ENCODE peak calls at places on chromosomes 5 and 9, in six cellular contexts. One of them, this sample, is unnamed.

GRCh38 chr5:57316798-57317327 is 143.0 kb downstream of the GPBP1 start:
- DNase-seq in choroid plexus epithelial cell: peak
- DNase-seq in heart left ventricle: no peak
- DNase-seq in tibial artery: no peak
- DNase-seq in heart right ventricle: no peak
- DNase-seq in left ventricle myocardium inferior: no peak
- DNase-seq in this sample: no peak

GRCh38 chr5:127595484-127596368 is 53.2 kb upstream of the CTXN3 start:
- DNase-seq in heart right ventricle: no peak
- DNase-seq in choroid plexus epithelial cell: no peak
- DNase-seq in heart left ventricle: no peak
- DNase-seq in tibial artery: no peak
- DNase-seq in left ventricle myocardium inferior: no peak
- DNase-seq in this sample: no peak

GRCh38 chr5:38535281-38535750 is 21.1 kb downstream of the LIFR start:
- DNase-seq in tibial artery: no peak
- DNase-seq in heart left ventricle: no peak
- DNase-seq in heart right ventricle: no peak
- DNase-seq in left ventricle myocardium inferior: no peak
- DNase-seq in choroid plexus epithelial cell: peak
- DNase-seq in this sample: no peak

GRCh38 chr9:82167296-82167695 is 178.7 kb downstream of the SPATA31D1 start:
- DNase-seq in left ventricle myocardium inferior: no peak
- DNase-seq in choroid plexus epithelial cell: no peak
- DNase-seq in tibial artery: no peak
- DNase-seq in heart left ventricle: no peak
- DNase-seq in heart right ventricle: no peak
- DNase-seq in this sample: no peak

GRCh38 chr9:16236326-16236725 is 634.1 kb downstream of the BNC2 start:
- DNase-seq in heart left ventricle: no peak
- DNase-seq in left ventricle myocardium inferior: no peak
- DNase-seq in choroid plexus epithelial cell: peak
- DNase-seq in heart right ventricle: no peak
- DNase-seq in tibial artery: peak
- DNase-seq in this sample: no peak

GRCh38 chr5:172664018-172664417 is 23.0 kb downstream of the NEURL1B start:
- DNase-seq in choroid plexus epithelial cell: no peak
- DNase-seq in heart right ventricle: no peak
- DNase-seq in heart left ventricle: no peak
- DNase-seq in left ventricle myocardium inferior: no peak
- DNase-seq in tibial artery: no peak
- DNase-seq in this sample: no peak

GRCh38 chr9:78295731-78296130 is 1.2 kb upstream of the PSAT1 start:
- DNase-seq in heart left ventricle: no peak
- DNase-seq in tibial artery: no peak
- DNase-seq in heart right ventricle: no peak
- DNase-seq in choroid plexus epithelial cell: no peak
- DNase-seq in left ventricle myocardium inferior: no peak
- DNase-seq in this sample: no peak

GRCh38 chr5:28807230-28807629 is 1768.8 kb upstream of the CDH9 start:
- DNase-seq in heart left ventricle: no peak
- DNase-seq in heart right ventricle: no peak
- DNase-seq in choroid plexus epithelial cell: peak
- DNase-seq in tibial artery: no peak
- DNase-seq in left ventricle myocardium inferior: no peak
- DNase-seq in this sample: no peak

DNA sequence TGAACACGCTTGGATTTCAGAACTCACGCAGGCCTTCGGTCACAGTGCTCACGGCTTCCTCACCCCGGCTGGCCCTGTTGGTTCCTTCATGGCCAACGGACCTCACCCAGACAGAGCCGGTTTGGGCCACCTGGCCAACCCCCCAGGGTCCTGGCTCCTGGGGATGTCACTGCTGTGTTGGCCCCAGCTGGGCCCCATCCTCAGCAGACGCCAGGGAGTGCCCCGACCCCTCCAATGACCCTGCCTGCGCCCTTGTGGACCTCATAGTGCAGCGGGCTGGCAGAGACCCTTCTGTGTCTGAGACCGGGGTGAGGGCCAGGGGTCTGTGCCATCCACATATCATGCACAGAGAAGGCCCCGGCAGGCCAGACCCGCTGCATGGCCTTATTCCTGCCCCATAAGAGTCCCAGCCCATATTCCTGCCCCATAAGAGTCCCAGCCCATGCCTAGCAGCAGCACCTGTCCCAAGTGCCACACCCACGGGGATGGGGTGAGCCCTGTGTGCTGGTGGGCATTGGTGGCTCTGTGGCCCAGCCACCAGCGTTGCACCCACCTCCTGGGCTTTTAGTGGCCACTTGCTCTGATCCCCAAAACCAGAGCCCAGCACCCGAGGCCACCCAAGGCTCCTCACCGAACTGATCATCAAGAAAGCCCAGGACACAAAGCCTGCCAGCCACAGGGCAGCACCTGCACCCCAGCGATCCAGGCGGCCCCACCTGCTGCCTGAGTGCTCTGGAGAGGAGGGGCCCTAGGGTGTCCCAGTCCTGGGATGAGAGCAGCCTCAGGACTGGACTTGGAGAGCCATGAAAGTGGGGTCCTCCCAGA is 1.3 kb upstream of the LPCAT1 start:
- DNase-seq in heart left ventricle: peak
- DNase-seq in heart right ventricle: no peak
- DNase-seq in tibial artery: peak
- DNase-seq in choroid plexus epithelial cell: no peak
- DNase-seq in left ventricle myocardium inferior: no peak
- DNase-seq in this sample: peak
- H3K4me3 ChIP-seq in heart left ventricle: peak
- H3K4me3 ChIP-seq in heart right ventricle: no peak
- H3K4me3 ChIP-seq in tibial artery: no peak
- H3K4me3 ChIP-seq in choroid plexus epithelial cell: no peak
- H3K4me3 ChIP-seq in left ventricle myocardium inferior: peak
- H3K4me3 ChIP-seq in this sample: no peak

DNA sequence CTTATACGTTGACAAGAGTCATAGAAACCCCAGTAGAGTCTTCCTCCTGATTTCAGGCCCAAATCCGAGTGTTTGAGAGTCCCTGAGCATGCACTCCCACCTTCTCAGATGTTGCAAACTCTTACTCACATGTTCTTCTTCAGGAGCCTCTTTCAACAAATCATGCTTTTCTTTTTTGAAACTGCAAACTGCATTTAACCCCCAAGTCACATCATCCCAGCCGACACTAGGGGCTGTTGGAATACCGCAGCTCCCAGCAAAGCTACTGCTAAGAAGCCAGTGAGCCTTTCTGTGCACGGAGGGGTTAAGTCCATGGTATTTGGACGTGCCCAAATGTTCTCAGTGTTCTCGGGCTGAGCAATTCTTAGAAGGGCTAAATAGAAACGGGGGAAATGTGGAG is 282.9 kb downstream of the NFIB start:
- DNase-seq in choroid plexus epithelial cell: peak
- DNase-seq in tibial artery: peak
- DNase-seq in left ventricle myocardium inferior: peak
- DNase-seq in heart right ventricle: peak
- DNase-seq in heart left ventricle: no peak
- DNase-seq in this sample: no peak
- H3K4me3 ChIP-seq in choroid plexus epithelial cell: peak
- H3K4me3 ChIP-seq in tibial artery: peak
- H3K4me3 ChIP-seq in left ventricle myocardium inferior: peak
- H3K4me3 ChIP-seq in heart right ventricle: no peak
- H3K4me3 ChIP-seq in heart left ventricle: peak
- H3K4me3 ChIP-seq in this sample: peak

GRCh38 chr9:76905984-76906861 is at the start of gene PRUNE2:
- DNase-seq in heart right ventricle: peak
- DNase-seq in choroid plexus epithelial cell: peak
- DNase-seq in heart left ventricle: peak
- DNase-seq in left ventricle myocardium inferior: peak
- DNase-seq in tibial artery: peak
- DNase-seq in this sample: peak
- H3K4me3 ChIP-seq in heart right ventricle: no peak
- H3K4me3 ChIP-seq in choroid plexus epithelial cell: peak
- H3K4me3 ChIP-seq in heart left ventricle: peak
- H3K4me3 ChIP-seq in left ventricle myocardium inferior: peak
- H3K4me3 ChIP-seq in tibial artery: peak
- H3K4me3 ChIP-seq in this sample: peak

GRCh38 chr5:12320331-12320730 is 416.1 kb upstream of the CTNND2 start:
- DNase-seq in tibial artery: no peak
- DNase-seq in choroid plexus epithelial cell: no peak
- DNase-seq in heart right ventricle: no peak
- DNase-seq in left ventricle myocardium inferior: no peak
- DNase-seq in heart left ventricle: no peak
- DNase-seq in this sample: no peak

GRCh38 chr5:12322042-12322441 is 417.8 kb upstream of the CTNND2 start:
- DNase-seq in tibial artery: no peak
- DNase-seq in heart left ventricle: no peak
- DNase-seq in heart right ventricle: no peak
- DNase-seq in left ventricle myocardium inferior: no peak
- DNase-seq in choroid plexus epithelial cell: no peak
- DNase-seq in this sample: no peak

DNA sequence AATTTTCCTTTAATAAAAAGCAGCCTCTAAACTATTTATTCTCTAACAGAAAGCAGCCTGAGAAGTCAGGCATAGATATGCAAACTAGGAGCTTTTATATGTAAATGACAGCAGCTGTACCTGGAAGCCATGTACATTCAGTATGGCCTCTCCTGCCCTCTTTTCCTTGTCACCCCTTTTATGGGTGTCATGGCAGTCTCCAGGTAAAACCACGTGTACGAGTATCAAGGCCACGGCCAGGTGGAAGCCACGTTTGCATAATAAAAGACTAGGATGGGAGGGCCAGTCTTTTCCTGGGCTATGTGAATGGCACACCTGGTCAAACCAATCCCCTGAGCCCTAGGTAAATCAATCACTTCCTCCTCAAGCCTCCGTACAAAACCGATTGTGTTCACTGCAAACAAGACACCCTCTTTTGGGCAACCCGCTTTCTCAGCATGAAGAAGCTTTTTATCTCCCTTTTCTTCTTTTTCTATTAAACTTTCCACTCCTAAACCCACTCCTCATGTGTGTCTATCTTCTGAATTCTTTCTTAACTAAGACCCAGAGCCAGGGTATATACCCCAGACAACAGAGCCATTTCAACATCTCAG is 419.5 kb upstream of the CTNND2 start:
- DNase-seq in tibial artery: no peak
- DNase-seq in choroid plexus epithelial cell: no peak
- DNase-seq in heart right ventricle: no peak
- DNase-seq in heart left ventricle: no peak
- DNase-seq in left ventricle myocardium inferior: no peak
- DNase-seq in this sample: no peak
- H3K4me3 ChIP-seq in tibial artery: no peak
- H3K4me3 ChIP-seq in choroid plexus epithelial cell: no peak
- H3K4me3 ChIP-seq in heart right ventricle: no peak
- H3K4me3 ChIP-seq in heart left ventricle: no peak
- H3K4me3 ChIP-seq in left ventricle myocardium inferior: no peak
- H3K4me3 ChIP-seq in this sample: no peak

DNA sequence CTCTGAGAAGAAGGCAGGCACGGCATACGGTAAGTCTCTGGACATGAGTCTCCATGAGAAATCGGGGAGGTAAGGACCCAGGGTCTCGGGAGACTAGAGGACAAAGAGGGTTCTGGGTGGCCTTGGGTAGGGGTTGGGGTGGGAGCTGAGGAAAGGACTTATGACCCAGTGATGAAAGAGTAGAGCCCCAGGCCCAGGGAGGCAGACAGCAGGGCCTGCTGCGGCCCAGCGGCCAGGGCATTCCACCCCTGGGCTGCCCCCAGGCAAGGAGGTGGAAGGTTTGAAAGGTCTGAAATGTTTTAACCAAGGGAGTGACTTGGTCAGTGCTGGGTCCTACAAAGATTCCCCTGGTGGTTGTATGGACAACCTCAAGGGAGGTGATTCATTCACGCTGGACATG is 89.1 kb downstream of the CRB2 start:
- DNase-seq in heart left ventricle: no peak
- DNase-seq in left ventricle myocardium inferior: no peak
- DNase-seq in tibial artery: no peak
- DNase-seq in choroid plexus epithelial cell: no peak
- DNase-seq in heart right ventricle: no peak
- DNase-seq in this sample: no peak
- H3K4me3 ChIP-seq in heart left ventricle: no peak
- H3K4me3 ChIP-seq in left ventricle myocardium inferior: no peak
- H3K4me3 ChIP-seq in tibial artery: no peak
- H3K4me3 ChIP-seq in choroid plexus epithelial cell: no peak
- H3K4me3 ChIP-seq in heart right ventricle: no peak
- H3K4me3 ChIP-seq in this sample: no peak

DNA sequence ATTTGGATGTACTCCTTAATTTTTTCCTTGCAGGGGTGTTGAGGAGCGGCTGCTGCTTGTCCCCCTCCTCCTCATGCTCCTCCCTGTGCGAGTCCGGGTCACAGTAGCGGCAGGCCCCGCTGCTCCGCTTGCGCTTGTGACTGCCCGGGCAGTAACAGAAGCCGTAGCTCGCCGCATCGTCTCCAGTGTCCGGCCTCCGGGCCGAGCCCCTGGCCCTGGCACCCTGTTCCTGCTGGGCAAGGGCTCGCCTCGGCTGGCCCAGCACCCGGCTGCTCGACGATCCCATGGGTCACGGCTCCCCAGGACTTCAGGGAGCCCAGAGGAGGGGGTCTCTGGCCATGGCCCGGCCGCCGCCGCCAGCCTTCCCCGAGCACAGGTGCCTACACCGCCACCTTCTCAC is at the start of gene GMCL2:
- DNase-seq in choroid plexus epithelial cell: no peak
- DNase-seq in heart right ventricle: no peak
- DNase-seq in left ventricle myocardium inferior: no peak
- DNase-seq in heart left ventricle: no peak
- DNase-seq in tibial artery: no peak
- DNase-seq in this sample: no peak
- H3K4me3 ChIP-seq in choroid plexus epithelial cell: no peak
- H3K4me3 ChIP-seq in heart right ventricle: no peak
- H3K4me3 ChIP-seq in left ventricle myocardium inferior: no peak
- H3K4me3 ChIP-seq in heart left ventricle: peak
- H3K4me3 ChIP-seq in tibial artery: no peak
- H3K4me3 ChIP-seq in this sample: no peak

GRCh38 chr9:113898151-113898550 is 22.0 kb downstream of the ZNF618 start:
- DNase-seq in left ventricle myocardium inferior: no peak
- DNase-seq in heart right ventricle: no peak
- DNase-seq in choroid plexus epithelial cell: no peak
- DNase-seq in heart left ventricle: no peak
- DNase-seq in tibial artery: no peak
- DNase-seq in this sample: no peak

GRCh38 chr9:113898596-113898995 is 22.5 kb downstream of the ZNF618 start:
- DNase-seq in heart left ventricle: no peak
- DNase-seq in tibial artery: no peak
- DNase-seq in choroid plexus epithelial cell: no peak
- DNase-seq in left ventricle myocardium inferior: no peak
- DNase-seq in heart right ventricle: no peak
- DNase-seq in this sample: no peak

GRCh38 chr9:113899205-113899604 is 23.1 kb downstream of the ZNF618 start:
- DNase-seq in tibial artery: no peak
- DNase-seq in left ventricle myocardium inferior: no peak
- DNase-seq in choroid plexus epithelial cell: no peak
- DNase-seq in heart left ventricle: no peak
- DNase-seq in heart right ventricle: no peak
- DNase-seq in this sample: no peak

GRCh38 chr9:113903514-113904077 is 27.5 kb downstream of the ZNF618 start:
- DNase-seq in left ventricle myocardium inferior: no peak
- DNase-seq in choroid plexus epithelial cell: no peak
- DNase-seq in heart right ventricle: no peak
- DNase-seq in heart left ventricle: no peak
- DNase-seq in tibial artery: no peak
- DNase-seq in this sample: no peak

GRCh38 chr9:113901196-113901818 is 25.2 kb downstream of the ZNF618 start:
- DNase-seq in tibial artery: no peak
- DNase-seq in heart right ventricle: no peak
- DNase-seq in left ventricle myocardium inferior: no peak
- DNase-seq in choroid plexus epithelial cell: no peak
- DNase-seq in heart left ventricle: no peak
- DNase-seq in this sample: no peak
- H3K4me3 ChIP-seq in tibial artery: no peak
- H3K4me3 ChIP-seq in heart right ventricle: no peak
- H3K4me3 ChIP-seq in left ventricle myocardium inferior: no peak
- H3K4me3 ChIP-seq in choroid plexus epithelial cell: no peak
- H3K4me3 ChIP-seq in heart left ventricle: no peak
- H3K4me3 ChIP-seq in this sample: no peak